ENCODE peak calls at places on chromosomes 2 and 18, in nine cellular contexts. One of them, this sample, is unnamed.

GRCh38 chr2:121831841-121832240 is 76.4 kb downstream of the TSN start:
- DNase-seq in CD8-positive, alpha-beta T cell: no peak
- DNase-seq in A549: no peak
- DNase-seq in RWPE1: no peak
- DNase-seq in upper lobe of left lung: no peak
- DNase-seq in fibroblast of lung: no peak
- DNase-seq in esophagus squamous epithelium: no peak
- DNase-seq in choroid plexus epithelial cell: no peak
- DNase-seq in astrocyte of the spinal cord: no peak
- DNase-seq in this sample: no peak

GRCh38 chr2:74020717-74021406 is 36.2 kb downstream of the TET3 start:
- DNase-seq in CD8-positive, alpha-beta T cell: no peak
- DNase-seq in A549: no peak
- DNase-seq in RWPE1: no peak
- DNase-seq in upper lobe of left lung: no peak
- DNase-seq in fibroblast of lung: no peak
- DNase-seq in esophagus squamous epithelium: no peak
- DNase-seq in choroid plexus epithelial cell: no peak
- DNase-seq in astrocyte of the spinal cord: no peak
- DNase-seq in this sample: no peak

GRCh38 chr2:46842876-46843275 is 72.7 kb downstream of the MCFD2 start:
- DNase-seq in CD8-positive, alpha-beta T cell: no peak
- DNase-seq in A549: no peak
- DNase-seq in RWPE1: no peak
- DNase-seq in upper lobe of left lung: no peak
- DNase-seq in fibroblast of lung: no peak
- DNase-seq in esophagus squamous epithelium: no peak
- DNase-seq in choroid plexus epithelial cell: no peak
- DNase-seq in astrocyte of the spinal cord: no peak
- DNase-seq in this sample: no peak

GRCh38 chr2:234550511-234551107 is 53.7 kb upstream of the ARL4C start:
- DNase-seq in CD8-positive, alpha-beta T cell: peak
- DNase-seq in A549: peak
- DNase-seq in RWPE1: peak
- DNase-seq in upper lobe of left lung: no peak
- DNase-seq in fibroblast of lung: peak
- DNase-seq in esophagus squamous epithelium: no peak
- DNase-seq in choroid plexus epithelial cell: peak
- DNase-seq in astrocyte of the spinal cord: peak
- DNase-seq in this sample: no peak

GRCh38 chr2:31674446-31674845 is 93.7 kb upstream of the SRD5A2 start:
- DNase-seq in CD8-positive, alpha-beta T cell: no peak
- DNase-seq in A549: no peak
- DNase-seq in RWPE1: no peak
- DNase-seq in upper lobe of left lung: no peak
- DNase-seq in fibroblast of lung: no peak
- DNase-seq in esophagus squamous epithelium: no peak
- DNase-seq in choroid plexus epithelial cell: no peak
- DNase-seq in astrocyte of the spinal cord: no peak
- DNase-seq in this sample: no peak

GRCh38 chr2:179486969-179487752 is 222.5 kb upstream of the SESTD1 start:
- DNase-seq in CD8-positive, alpha-beta T cell: no peak
- DNase-seq in A549: no peak
- DNase-seq in RWPE1: no peak
- DNase-seq in upper lobe of left lung: no peak
- DNase-seq in fibroblast of lung: no peak
- DNase-seq in esophagus squamous epithelium: no peak
- DNase-seq in choroid plexus epithelial cell: no peak
- DNase-seq in astrocyte of the spinal cord: no peak
- DNase-seq in this sample: no peak

GRCh38 chr18:50011813-50012445 is 183.0 kb downstream of the MYO5B start:
- DNase-seq in CD8-positive, alpha-beta T cell: no peak
- DNase-seq in A549: no peak
- DNase-seq in RWPE1: peak
- DNase-seq in upper lobe of left lung: no peak
- DNase-seq in fibroblast of lung: peak
- DNase-seq in esophagus squamous epithelium: no peak
- DNase-seq in choroid plexus epithelial cell: peak
- DNase-seq in astrocyte of the spinal cord: peak
- DNase-seq in this sample: no peak

GRCh38 chr2:10123281-10123680 is 742 bp downstream of the RRM2 start:
- DNase-seq in CD8-positive, alpha-beta T cell: no peak
- DNase-seq in A549: no peak
- DNase-seq in RWPE1: no peak
- DNase-seq in upper lobe of left lung: no peak
- DNase-seq in fibroblast of lung: no peak
- DNase-seq in esophagus squamous epithelium: no peak
- DNase-seq in choroid plexus epithelial cell: no peak
- DNase-seq in astrocyte of the spinal cord: no peak
- DNase-seq in this sample: no peak

GRCh38 chr2:263774-264492 is at the start of gene SH3YL1:
- DNase-seq in CD8-positive, alpha-beta T cell: peak
- DNase-seq in A549: no peak
- DNase-seq in RWPE1: peak
- DNase-seq in upper lobe of left lung: peak
- DNase-seq in fibroblast of lung: peak
- DNase-seq in esophagus squamous epithelium: no peak
- DNase-seq in choroid plexus epithelial cell: no peak
- DNase-seq in astrocyte of the spinal cord: no peak
- DNase-seq in this sample: no peak

GRCh38 chr18:3015203-3015590 is 2.3 kb upstream of the LPIN2 start:
- DNase-seq in CD8-positive, alpha-beta T cell: no peak
- DNase-seq in A549: peak
- DNase-seq in RWPE1: peak
- DNase-seq in upper lobe of left lung: no peak
- DNase-seq in fibroblast of lung: peak
- DNase-seq in esophagus squamous epithelium: no peak
- DNase-seq in choroid plexus epithelial cell: peak
- DNase-seq in astrocyte of the spinal cord: peak
- DNase-seq in this sample: no peak

GRCh38 chr18:36899289-36899688 is 70.4 kb downstream of the KIAA1328 start:
- DNase-seq in CD8-positive, alpha-beta T cell: no peak
- DNase-seq in A549: peak
- DNase-seq in RWPE1: no peak
- DNase-seq in upper lobe of left lung: no peak
- DNase-seq in fibroblast of lung: peak
- DNase-seq in esophagus squamous epithelium: no peak
- DNase-seq in choroid plexus epithelial cell: peak
- DNase-seq in astrocyte of the spinal cord: peak
- DNase-seq in this sample: no peak
- TF ChIP-seq CTCF in CD8-positive, alpha-beta T cell: no peak
- TF ChIP-seq CTCF in A549: peak
- TF ChIP-seq CTCF in RWPE1: no peak
- TF ChIP-seq CTCF in upper lobe of left lung: no peak
- TF ChIP-seq CTCF in fibroblast of lung: no peak
- TF ChIP-seq CTCF in esophagus squamous epithelium: no peak
- TF ChIP-seq CTCF in choroid plexus epithelial cell: peak
- TF ChIP-seq CTCF in astrocyte of the spinal cord: peak
- TF ChIP-seq CTCF in this sample: peak

GRCh38 chr18:76506395-76506794 is 11.4 kb upstream of the ZNF516 start:
- DNase-seq in CD8-positive, alpha-beta T cell: no peak
- DNase-seq in A549: no peak
- DNase-seq in RWPE1: no peak
- DNase-seq in upper lobe of left lung: no peak
- DNase-seq in fibroblast of lung: no peak
- DNase-seq in esophagus squamous epithelium: no peak
- DNase-seq in choroid plexus epithelial cell: no peak
- DNase-seq in astrocyte of the spinal cord: no peak
- DNase-seq in this sample: no peak
- TF ChIP-seq CTCF in CD8-positive, alpha-beta T cell: no peak
- TF ChIP-seq CTCF in A549: no peak
- TF ChIP-seq CTCF in RWPE1: no peak
- TF ChIP-seq CTCF in upper lobe of left lung: no peak
- TF ChIP-seq CTCF in fibroblast of lung: no peak
- TF ChIP-seq CTCF in esophagus squamous epithelium: no peak
- TF ChIP-seq CTCF in choroid plexus epithelial cell: no peak
- TF ChIP-seq CTCF in astrocyte of the spinal cord: no peak
- TF ChIP-seq CTCF in this sample: no peak

GRCh38 chr2:199463000-199463692 is 5.4 kb upstream of the SATB2 start:
- DNase-seq in CD8-positive, alpha-beta T cell: no peak
- DNase-seq in A549: peak
- DNase-seq in RWPE1: peak
- DNase-seq in upper lobe of left lung: peak
- DNase-seq in fibroblast of lung: peak
- DNase-seq in esophagus squamous epithelium: no peak
- DNase-seq in choroid plexus epithelial cell: peak
- DNase-seq in astrocyte of the spinal cord: peak
- DNase-seq in this sample: peak
- TF ChIP-seq CTCF in CD8-positive, alpha-beta T cell: peak
- TF ChIP-seq CTCF in A549: peak
- TF ChIP-seq CTCF in RWPE1: peak
- TF ChIP-seq CTCF in upper lobe of left lung: peak
- TF ChIP-seq CTCF in fibroblast of lung: peak
- TF ChIP-seq CTCF in esophagus squamous epithelium: peak
- TF ChIP-seq CTCF in choroid plexus epithelial cell: peak
- TF ChIP-seq CTCF in astrocyte of the spinal cord: peak
- TF ChIP-seq CTCF in this sample: peak

DNA sequence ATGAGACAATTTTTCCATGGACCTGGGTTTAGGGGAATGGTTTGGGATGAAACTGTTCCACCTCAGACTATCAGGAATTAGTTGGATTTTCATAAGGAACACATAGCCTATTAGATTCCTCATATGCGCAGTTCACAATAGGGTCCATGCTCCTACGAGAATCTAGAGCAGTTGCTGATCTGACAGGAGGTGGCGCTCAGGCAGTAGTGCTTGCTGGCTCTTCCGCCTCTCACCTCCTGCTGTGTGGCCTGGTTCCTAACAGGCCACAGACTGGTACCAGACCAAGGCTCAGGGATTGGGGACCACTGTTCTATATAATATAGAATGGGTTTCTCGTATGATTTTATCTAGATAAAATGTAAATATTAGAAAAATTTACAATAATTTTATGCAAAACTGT is 338.7 kb downstream of the CPS1 start:
- DNase-seq in CD8-positive, alpha-beta T cell: no peak
- DNase-seq in A549: no peak
- DNase-seq in RWPE1: no peak
- DNase-seq in upper lobe of left lung: no peak
- DNase-seq in fibroblast of lung: no peak
- DNase-seq in esophagus squamous epithelium: no peak
- DNase-seq in choroid plexus epithelial cell: no peak
- DNase-seq in astrocyte of the spinal cord: no peak
- DNase-seq in this sample: no peak
- TF ChIP-seq CTCF in CD8-positive, alpha-beta T cell: no peak
- TF ChIP-seq CTCF in A549: no peak
- TF ChIP-seq CTCF in RWPE1: no peak
- TF ChIP-seq CTCF in upper lobe of left lung: no peak
- TF ChIP-seq CTCF in fibroblast of lung: no peak
- TF ChIP-seq CTCF in esophagus squamous epithelium: no peak
- TF ChIP-seq CTCF in choroid plexus epithelial cell: peak
- TF ChIP-seq CTCF in astrocyte of the spinal cord: no peak
- TF ChIP-seq CTCF in this sample: no peak

GRCh38 chr2:232228332-232228731 is 150.2 kb upstream of the ALPP start:
- DNase-seq in CD8-positive, alpha-beta T cell: no peak
- DNase-seq in A549: no peak
- DNase-seq in RWPE1: no peak
- DNase-seq in upper lobe of left lung: no peak
- DNase-seq in fibroblast of lung: no peak
- DNase-seq in esophagus squamous epithelium: no peak
- DNase-seq in choroid plexus epithelial cell: no peak
- DNase-seq in astrocyte of the spinal cord: no peak
- DNase-seq in this sample: peak

GRCh38 chr2:232231514-232231913 is 147.0 kb upstream of the ALPP start:
- DNase-seq in CD8-positive, alpha-beta T cell: no peak
- DNase-seq in A549: no peak
- DNase-seq in RWPE1: no peak
- DNase-seq in upper lobe of left lung: no peak
- DNase-seq in fibroblast of lung: no peak
- DNase-seq in esophagus squamous epithelium: no peak
- DNase-seq in choroid plexus epithelial cell: no peak
- DNase-seq in astrocyte of the spinal cord: no peak
- DNase-seq in this sample: peak

GRCh38 chr2:232229296-232229916 is 149.1 kb upstream of the ALPP start:
- DNase-seq in CD8-positive, alpha-beta T cell: no peak
- DNase-seq in A549: no peak
- DNase-seq in RWPE1: no peak
- DNase-seq in upper lobe of left lung: no peak
- DNase-seq in fibroblast of lung: no peak
- DNase-seq in esophagus squamous epithelium: no peak
- DNase-seq in choroid plexus epithelial cell: peak
- DNase-seq in astrocyte of the spinal cord: no peak
- DNase-seq in this sample: peak

GRCh38 chr2:232229917-232230310 is 148.6 kb upstream of the ALPP start:
- DNase-seq in CD8-positive, alpha-beta T cell: no peak
- DNase-seq in A549: no peak
- DNase-seq in RWPE1: no peak
- DNase-seq in upper lobe of left lung: no peak
- DNase-seq in fibroblast of lung: no peak
- DNase-seq in esophagus squamous epithelium: no peak
- DNase-seq in choroid plexus epithelial cell: no peak
- DNase-seq in astrocyte of the spinal cord: peak
- DNase-seq in this sample: peak

GRCh38 chr2:232230557-232230956 is 148.0 kb upstream of the ALPP start:
- DNase-seq in CD8-positive, alpha-beta T cell: no peak
- DNase-seq in A549: no peak
- DNase-seq in RWPE1: no peak
- DNase-seq in upper lobe of left lung: no peak
- DNase-seq in fibroblast of lung: no peak
- DNase-seq in esophagus squamous epithelium: no peak
- DNase-seq in choroid plexus epithelial cell: peak
- DNase-seq in astrocyte of the spinal cord: no peak
- DNase-seq in this sample: no peak
- TF ChIP-seq CTCF in CD8-positive, alpha-beta T cell: no peak
- TF ChIP-seq CTCF in A549: no peak
- TF ChIP-seq CTCF in RWPE1: no peak
- TF ChIP-seq CTCF in upper lobe of left lung: no peak
- TF ChIP-seq CTCF in fibroblast of lung: no peak
- TF ChIP-seq CTCF in esophagus squamous epithelium: no peak
- TF ChIP-seq CTCF in choroid plexus epithelial cell: peak
- TF ChIP-seq CTCF in astrocyte of the spinal cord: peak
- TF ChIP-seq CTCF in this sample: no peak

DNA sequence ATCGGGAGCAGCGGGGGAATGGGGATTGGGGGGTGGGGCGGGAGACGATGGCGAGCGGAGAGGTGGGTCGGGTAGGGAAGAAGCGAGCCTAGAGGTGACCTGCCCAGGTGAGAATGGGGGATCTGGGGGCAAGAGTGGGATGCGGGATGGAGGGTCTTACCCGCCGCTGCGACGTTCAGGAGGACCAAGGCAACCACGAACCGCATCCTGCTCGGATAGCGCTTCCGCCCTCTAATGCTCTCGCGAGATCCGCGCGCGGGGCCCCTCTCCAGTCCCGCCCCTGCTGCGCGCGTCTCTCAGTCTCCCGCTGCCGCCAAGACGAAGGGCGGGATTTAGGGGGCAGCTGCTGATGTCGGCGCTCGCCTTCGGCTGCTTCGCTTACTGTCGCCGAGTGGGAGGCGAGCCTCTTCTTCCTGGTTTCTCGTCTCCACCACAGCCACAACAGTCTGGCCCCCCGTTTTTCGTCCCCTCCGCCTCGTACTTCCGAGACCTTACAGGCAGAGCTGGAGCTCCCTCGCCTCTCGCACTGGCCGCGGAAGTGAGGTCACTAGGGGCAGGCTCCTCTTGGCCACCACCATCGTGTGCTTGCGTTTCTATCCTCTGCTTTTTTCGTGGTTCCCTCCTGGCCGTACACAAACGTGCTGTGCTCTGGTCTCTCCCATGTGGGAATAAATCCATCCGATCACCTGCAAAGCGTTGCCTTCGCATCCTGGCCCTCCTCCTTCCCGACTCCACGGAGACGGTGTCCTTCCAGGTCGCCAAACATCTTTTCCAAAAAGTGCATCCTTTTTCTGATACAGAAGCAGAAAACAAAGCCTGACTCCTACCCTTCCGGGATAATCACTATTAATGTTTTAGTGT is at the start of gene TGOLN2:
- DNase-seq in CD8-positive, alpha-beta T cell: peak
- DNase-seq in A549: peak
- DNase-seq in RWPE1: peak
- DNase-seq in upper lobe of left lung: peak
- DNase-seq in fibroblast of lung: peak
- DNase-seq in esophagus squamous epithelium: peak
- DNase-seq in choroid plexus epithelial cell: peak
- DNase-seq in astrocyte of the spinal cord: peak
- DNase-seq in this sample: peak
- TF ChIP-seq CTCF in CD8-positive, alpha-beta T cell: no peak
- TF ChIP-seq CTCF in A549: no peak
- TF ChIP-seq CTCF in RWPE1: no peak
- TF ChIP-seq CTCF in upper lobe of left lung: no peak
- TF ChIP-seq CTCF in fibroblast of lung: no peak
- TF ChIP-seq CTCF in esophagus squamous epithelium: peak
- TF ChIP-seq CTCF in choroid plexus epithelial cell: peak
- TF ChIP-seq CTCF in astrocyte of the spinal cord: no peak
- TF ChIP-seq CTCF in this sample: no peak

This sample was measured in osteocyte.